ENCODE peak calls at places on chromosomes 2 and 18, in six cellular contexts. Q, O, A, U, R and E are unnamed samples. For H3K4me1, the result is how much of the 10 kb centered on the place peaks cover.

GRCh38 chr2:3459185-3460015 is 59.9 kb downstream of the ADI1 start:
- DNase-seq in Q (peak), O (no peak), A (no peak), U (no peak), R (no peak), E (peak)

GRCh38 chr2:124283090-124283489 is 258.0 kb downstream of the CNTNAP5 start:
- DNase-seq in Q (peak), O (no peak), A (no peak), U (no peak), R (no peak), E (no peak)

GRCh38 chr2:160533482-160533881 is 39.9 kb upstream of the RBMS1 start:
- DNase-seq in Q (no peak), O (no peak), A (no peak), U (no peak), R (no peak), E (no peak)

GRCh38 chr2:626491-627339 is 50.5 kb downstream of the TMEM18 start:
- DNase-seq in Q (no peak), O (no peak), A (no peak), U (no peak), R (peak), E (peak)

GRCh38 chr18:76487076-76487475 is 8.0 kb downstream of the ZNF516 start:
- DNase-seq in Q (no peak), O (no peak), A (no peak), U (no peak), R (no peak), E (no peak)

GRCh38 chr2:18611184-18611583 is 21.8 kb upstream of the NT5C1B start:
- DNase-seq in Q (no peak), O (no peak), A (no peak), U (no peak), R (no peak), E (no peak)

GRCh38 chr18:10059610-10060468 is 146.0 kb downstream of the VAPA start:
- DNase-seq in Q (no peak), O (peak), A (no peak), U (no peak), R (no peak), E (no peak)

GRCh38 chr18:49303376-49303775 is 157.1 kb downstream of the DYM start:
- DNase-seq in Q (no peak), O (no peak), A (no peak), U (no peak), R (no peak), E (no peak)

GRCh38 chr2:100242891-100243670 is 79.2 kb downstream of the LONRF2 start:
- DNase-seq in Q (peak), O (peak), A (peak), U (no peak), R (peak), E (peak)

GRCh38 chr2:241801611-241802420 is 7.2 kb upstream of the NEU4 start:
- DNase-seq in Q (no peak), O (peak), A (no peak), U (no peak), R (no peak), E (peak)

GRCh38 chr18:10588975-10589374 is 63.1 kb downstream of the NAPG start:
- DNase-seq in Q (no peak), O (no peak), A (no peak), U (no peak), R (no peak), E (no peak)

GRCh38 chr2:222561817-222562424 is 94.0 kb downstream of the FARSB start:
- DNase-seq in Q (peak), O (no peak), A (peak), U (no peak), R (peak), E (peak)

GRCh38 chr2:159146930-159147666 is 139.4 kb downstream of the WDSUB1 start:
- DNase-seq in Q (peak), O (no peak), A (no peak), U (no peak), R (no peak), E (no peak)

GRCh38 chr2:79982445-79982844 is 322.1 kb downstream of the LRRTM1 start:
- DNase-seq in Q (no peak), O (no peak), A (no peak), U (no peak), R (no peak), E (peak)

GRCh38 chr2:186913870-186914269 is 64.9 kb upstream of the ZSWIM2 start:
- DNase-seq in Q (no peak), O (no peak), A (no peak), U (no peak), R (no peak), E (no peak)

GRCh38 chr2:38178556-38179419 is 102.8 kb upstream of the CYP1B1 start:
- DNase-seq in Q (no peak), O (peak), A (no peak), U (no peak), R (peak), E (no peak)

GRCh38 chr18:42045346-42045745 is 90.3 kb downstream of the PIK3C3 start:
- DNase-seq in Q (no peak), O (no peak), A (no peak), U (no peak), R (no peak), E (no peak)

GRCh38 chr2:231176061-231176460 is 22.4 kb upstream of the ARMC9 start:
- DNase-seq in Q (no peak), O (no peak), A (no peak), U (no peak), R (no peak), E (peak)

GRCh38 chr2:183665403-183665802 is 541.2 kb downstream of the NUP35 start:
- DNase-seq in Q (no peak), O (no peak), A (no peak), U (no peak), R (no peak), E (no peak)

GRCh38 chr2:109185801-109186570 is 57.0 kb downstream of the SH3RF3 start:
- DNase-seq in Q (no peak), O (peak), A (no peak), U (no peak), R (no peak), E (peak)

GRCh38 chr2:109318150-109318948 is 189.3 kb downstream of the SH3RF3 start:
- DNase-seq in Q (peak), O (peak), A (no peak), U (peak), R (peak), E (no peak)

GRCh38 chr2:151410485-151410833 is 757 bp downstream of the RIF1 start:
- DNase-seq in Q (peak), O (peak), A (no peak), U (no peak), R (peak), E (peak)

GRCh38 chr2:95023222-95023597 is 2.3 kb upstream of the MAL start:
- DNase-seq in Q (peak), O (no peak), A (no peak), U (no peak), R (no peak), E (no peak)

GRCh38 chr2:231866450-231866849 is 59.7 kb downstream of the NPPC start:
- DNase-seq in Q (no peak), O (no peak), A (no peak), U (no peak), R (no peak), E (no peak)

GRCh38 chr2:27647289-27647688 is 16.1 kb downstream of the SUPT7L start:
- DNase-seq in Q (no peak), O (no peak), A (no peak), U (no peak), R (no peak), E (no peak)

GRCh38 chr2:238427435-238428162 is 872 bp downstream of the ASB1 start:
- DNase-seq in Q (peak), O (no peak), A (no peak), U (no peak), R (no peak), E (peak)

GRCh38 chr2:216881411-216881810 is 21.5 kb upstream of the TNP1 start:
- DNase-seq in Q (no peak), O (no peak), A (no peak), U (no peak), R (no peak), E (no peak)

GRCh38 chr18:46156838-46157237 is 52.7 kb downstream of the HAUS1 start:
- DNase-seq in Q (no peak), O (no peak), A (no peak), U (no peak), R (no peak), E (no peak)
- H3K4me1 ChIP-seq in Q (under half), O (under half), A (under half), U (under half), R (under half), E (under half)

GRCh38 chr2:20137884-20138283 is 86.5 kb upstream of the LAPTM4A start:
- DNase-seq in Q (no peak), O (no peak), A (no peak), U (no peak), R (no peak), E (no peak)
- H3K4me1 ChIP-seq in Q (under half), O (under half), A (under half), U (under half), R (under half), E (under half)

GRCh38 chr2:239942871-239943311 is 82.3 kb downstream of the NDUFA10 start:
- DNase-seq in Q (no peak), O (no peak), A (no peak), U (no peak), R (no peak), E (no peak)

GRCh38 chr2:239938651-239939486 is 86.3 kb downstream of the NDUFA10 start:
- DNase-seq in Q (peak), O (peak), A (no peak), U (no peak), R (no peak), E (peak)

GRCh38 chr2:239942090-239942489 is 83.1 kb downstream of the NDUFA10 start:
- DNase-seq in Q (no peak), O (no peak), A (no peak), U (no peak), R (no peak), E (no peak)

GRCh38 chr2:239939736-239940483 is 85.2 kb downstream of the NDUFA10 start:
- DNase-seq in Q (peak), O (no peak), A (no peak), U (no peak), R (no peak), E (peak)

DNA sequence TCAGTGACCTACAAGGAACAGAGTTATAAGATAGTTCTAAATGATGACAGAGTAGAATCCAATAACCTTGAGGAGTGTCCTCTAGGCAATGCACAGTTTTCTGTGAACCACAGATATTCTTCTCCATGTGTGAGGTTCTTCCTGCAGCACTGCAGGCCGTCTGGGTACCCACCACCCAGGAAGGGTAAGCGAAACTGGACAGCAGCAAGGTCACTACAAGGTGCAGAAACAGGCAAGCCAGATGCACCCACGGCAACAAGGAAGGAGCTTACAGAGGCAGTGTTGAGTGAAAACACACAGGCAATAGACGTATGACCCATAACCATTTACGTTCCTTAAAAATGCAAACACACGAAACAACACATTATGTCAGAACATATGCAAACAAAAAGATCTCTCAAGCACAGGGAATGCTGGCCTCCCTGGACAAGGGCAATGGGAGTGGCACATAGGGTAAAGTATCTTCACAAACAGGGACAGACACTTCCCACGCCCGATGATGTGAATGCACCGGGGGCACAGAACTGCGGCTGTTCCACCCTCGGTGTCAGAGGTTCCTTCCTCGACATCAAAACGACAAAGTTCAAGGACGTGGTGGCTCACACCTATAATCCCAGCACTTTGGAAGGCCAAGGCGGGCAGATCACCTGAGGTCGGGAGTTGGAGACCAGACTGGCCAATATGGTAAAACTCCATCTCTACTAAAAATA is 84.1 kb downstream of the NDUFA10 start:
- DNase-seq in Q (no peak), O (no peak), A (no peak), U (no peak), R (no peak), E (peak)
- H3K4me1 ChIP-seq in Q (under half), O (under half), A (under half), U (under half), R (under half), E (under half)

GRCh38 chr2:22995576-22995975 is 389.4 kb upstream of the KLHL29 start:
- DNase-seq in Q (no peak), O (no peak), A (no peak), U (no peak), R (no peak), E (peak)

GRCh38 chr2:22998368-22998767 is 386.6 kb upstream of the KLHL29 start:
- DNase-seq in Q (no peak), O (no peak), A (no peak), U (no peak), R (no peak), E (no peak)

GRCh38 chr2:22991844-22992243 is 393.1 kb upstream of the KLHL29 start:
- DNase-seq in Q (no peak), O (no peak), A (no peak), U (no peak), R (no peak), E (no peak)

GRCh38 chr2:22992446-22992845 is 392.5 kb upstream of the KLHL29 start:
- DNase-seq in Q (no peak), O (no peak), A (no peak), U (no peak), R (no peak), E (no peak)
- H3K4me1 ChIP-seq in Q (under half), O (under half), A (under half), U (under half), R (under half), E (under half)

GRCh38 chr2:43104763-43105162 is 121.6 kb downstream of the ZFP36L2 start:
- DNase-seq in Q (no peak), O (no peak), A (no peak), U (no peak), R (no peak), E (peak)
- H3K4me1 ChIP-seq in Q (under half), O (under half), A (under half), U (half or more), R (half or more), E (under half)

GRCh38 chr2:234975611-234976010 is 23.8 kb downstream of the SH3BP4 start:
- DNase-seq in Q (no peak), O (no peak), A (no peak), U (no peak), R (no peak), E (no peak)
- H3K4me1 ChIP-seq in Q (half or more), O (under half), A (half or more), U (under half), R (under half), E (under half)

GRCh38 chr2:20496069-20496468 is 49.2 kb downstream of the RHOB start:
- DNase-seq in Q (no peak), O (peak), A (no peak), U (no peak), R (no peak), E (no peak)
- H3K4me1 ChIP-seq in Q (under half), O (under half), A (under half), U (under half), R (under half), E (under half)

GRCh38 chr2:210222607-210223006 is 2.6 kb downstream of the ACADL start:
- DNase-seq in Q (no peak), O (no peak), A (no peak), U (no peak), R (no peak), E (no peak)

GRCh38 chr2:210227689-210228088 is 2.4 kb upstream of the ACADL start:
- DNase-seq in Q (no peak), O (no peak), A (no peak), U (no peak), R (no peak), E (no peak)

GRCh38 chr2:210225461-210225798 is 183 bp upstream of the ACADL start:
- DNase-seq in Q (no peak), O (no peak), A (no peak), U (no peak), R (no peak), E (no peak)

GRCh38 chr2:210226186-210226585 is 939 bp upstream of the ACADL start:
- DNase-seq in Q (no peak), O (no peak), A (no peak), U (no peak), R (no peak), E (no peak)

GRCh38 chr2:210224660-210225460 is at the start of gene ACADL:
- DNase-seq in Q (peak), O (peak), A (no peak), U (no peak), R (peak), E (peak)
- H3K4me1 ChIP-seq in Q (under half), O (under half), A (under half), U (under half), R (under half), E (under half)